ENCODE peak calls at places on chromosomes 1 and 21, in five cellular contexts. T is K562, P is brain microvascular endothelial cell, G is upper lobe of right lung, L is esophagus muscularis mucosa. Q is an unnamed sample.

GRCh38 chr1:151993734-151994496 is at the start of gene S100A10:
- DNase-seq in P (no peak), L (peak; percentile 94), G (peak; percentile 93), T (peak; percentile 58), Q (no peak)

GRCh38 chr21:32134441-32135159 is 144.2 kb downstream of the MIS18A start:
- DNase-seq in G (no peak), L (peak; percentile 64), T (no peak), P (no peak), Q (no peak)

GRCh38 chr21:40016667-40017066 is 149.4 kb downstream of the PCP4 start:
- DNase-seq in T (no peak), P (no peak), L (no peak), G (no peak), Q (no peak)

GRCh38 chr1:36258960-36259344 is 34.7 kb downstream of the THRAP3 start:
- DNase-seq in G (no peak), P (no peak), L (no peak), T (no peak), Q (no peak)

GRCh38 chr1:247496581-247497285 is 38.8 kb upstream of the OR2B11 start:
- DNase-seq in G (no peak), L (no peak), P (peak; percentile 1), T (no peak), Q (no peak)

GRCh38 chr1:92291372-92291999 is 7.3 kb downstream of the GLMN start:
- DNase-seq in L (no peak), P (peak; percentile 53), T (peak; percentile 29), G (no peak), Q (peak; percentile 44)

GRCh38 chr1:40977721-40978120 is 1.8 kb upstream of the CTPS1 start:
- DNase-seq in G (no peak), T (no peak), L (no peak), P (no peak), Q (no peak)

GRCh38 chr21:32360401-32360981 is 32.3 kb downstream of the URB1 start:
- DNase-seq in P (no peak), G (no peak), T (no peak), L (no peak), Q (no peak)

GRCh38 chr1:174837386-174837785 is 162.4 kb upstream of the CACYBP start:
- DNase-seq in T (no peak), P (no peak), L (no peak), G (no peak), Q (no peak)

GRCh38 chr21:26795866-26796329 is 49.3 kb downstream of the ADAMTS1 start:
- DNase-seq in L (no peak), T (no peak), P (peak; percentile 97), G (no peak), Q (peak; percentile 96)

GRCh38 chr1:35555601-35556477 is 1.4 kb downstream of the KIAA0319L start:
- DNase-seq in P (no peak), L (no peak), G (no peak), T (no peak), Q (no peak)

GRCh38 chr1:235866207-235866912 is at the start of gene LYST:
- DNase-seq in L (no peak), T (peak; percentile 40), P (peak; percentile 50), G (peak; percentile 80), Q (no peak)

GRCh38 chr1:230677200-230677599 is 34.9 kb downstream of the COG2 start:
- DNase-seq in L (no peak), P (no peak), G (no peak), T (no peak), Q (no peak)

GRCh38 chr1:243575070-243575469 is 275.0 kb downstream of the AKT3 start:
- DNase-seq in G (no peak), P (no peak), L (no peak), T (no peak), Q (no peak)

GRCh38 chr1:212104586-212105282 is 69.2 kb downstream of the DTL start:
- DNase-seq in G (no peak), L (no peak), T (no peak), P (no peak), Q (no peak)

GRCh38 chr1:205056188-205056611 is 13.2 kb downstream of the CNTN2 start:
- DNase-seq in P (no peak), L (no peak), G (no peak), T (no peak), Q (no peak)

GRCh38 chr1:170669036-170669435 is 5.1 kb downstream of the PRRX1 start:
- DNase-seq in P (no peak), T (no peak), L (peak; percentile 80), G (no peak), Q (no peak)

GRCh38 chr1:17183388-17184160 is 21.4 kb upstream of the PADI1 start:
- DNase-seq in T (no peak), L (no peak), G (no peak), P (no peak), Q (no peak)

GRCh38 chr1:47436304-47436978 is 1.4 kb upstream of the FOXD2 start:
- DNase-seq in T (peak; percentile 78), G (peak; percentile 90), P (peak; percentile 67), L (peak; percentile 94), Q (peak; percentile 20)

GRCh38 chr1:15882665-15883064 is 35.2 kb downstream of the SPEN start:
- DNase-seq in L (no peak), T (no peak), P (no peak), G (no peak), Q (no peak)

GRCh38 chr1:117389284-117389683 is 22.0 kb downstream of the MAN1A2 start:
- DNase-seq in T (no peak), G (no peak), L (no peak), P (no peak), Q (no peak)

GRCh38 chr21:39728341-39728740 is 16.6 kb upstream of the IGSF5 start:
- DNase-seq in P (no peak), G (no peak), L (no peak), T (no peak), Q (no peak)

GRCh38 chr1:167697667-167698141 is 24.1 kb upstream of the MPZL1 start:
- DNase-seq in P (no peak), T (no peak), L (no peak), G (no peak), Q (no peak)

GRCh38 chr1:89908993-89909436 is 85.9 kb upstream of the ZNF326 start:
- DNase-seq in P (peak; percentile 61), G (no peak), L (no peak), T (no peak), Q (no peak)

DNA sequence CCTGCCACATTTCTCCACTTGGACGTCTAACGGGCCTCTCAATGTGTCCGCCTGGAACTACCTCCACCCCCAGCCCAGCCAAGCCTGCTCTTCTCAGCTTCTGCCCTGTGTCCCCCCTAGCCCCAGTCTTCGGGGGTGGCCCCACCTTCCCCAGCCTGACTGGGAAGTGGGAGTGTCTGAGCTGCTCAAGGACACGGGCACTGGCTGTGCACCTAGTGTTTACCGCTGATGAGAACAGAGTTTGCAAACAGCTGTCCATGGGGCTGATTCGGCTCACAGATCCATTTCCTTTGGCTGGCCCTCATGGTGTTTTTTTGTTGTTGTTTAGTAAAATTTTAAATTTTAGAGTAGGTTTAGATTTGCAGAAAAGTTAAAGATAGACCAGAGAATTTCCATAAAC is 121.1 kb downstream of the PTPRU start:
- DNase-seq in P (no peak), G (no peak), T (no peak), L (no peak), Q (no peak)
- H3K27ac ChIP-seq in P (no peak overlapping the region), G (no peak overlapping the region), T (no peak overlapping the region), L (no peak overlapping the region), Q (no peak overlapping the region)

GRCh38 chr1:14658642-14659041 is 60.2 kb downstream of the KAZN start:
- DNase-seq in T (no peak), L (no peak), P (no peak), G (no peak), Q (no peak)
- TF ChIP-seq CTCF in T (no peak), L (no peak), P (no peak), G (no peak), Q (no peak)

DNA sequence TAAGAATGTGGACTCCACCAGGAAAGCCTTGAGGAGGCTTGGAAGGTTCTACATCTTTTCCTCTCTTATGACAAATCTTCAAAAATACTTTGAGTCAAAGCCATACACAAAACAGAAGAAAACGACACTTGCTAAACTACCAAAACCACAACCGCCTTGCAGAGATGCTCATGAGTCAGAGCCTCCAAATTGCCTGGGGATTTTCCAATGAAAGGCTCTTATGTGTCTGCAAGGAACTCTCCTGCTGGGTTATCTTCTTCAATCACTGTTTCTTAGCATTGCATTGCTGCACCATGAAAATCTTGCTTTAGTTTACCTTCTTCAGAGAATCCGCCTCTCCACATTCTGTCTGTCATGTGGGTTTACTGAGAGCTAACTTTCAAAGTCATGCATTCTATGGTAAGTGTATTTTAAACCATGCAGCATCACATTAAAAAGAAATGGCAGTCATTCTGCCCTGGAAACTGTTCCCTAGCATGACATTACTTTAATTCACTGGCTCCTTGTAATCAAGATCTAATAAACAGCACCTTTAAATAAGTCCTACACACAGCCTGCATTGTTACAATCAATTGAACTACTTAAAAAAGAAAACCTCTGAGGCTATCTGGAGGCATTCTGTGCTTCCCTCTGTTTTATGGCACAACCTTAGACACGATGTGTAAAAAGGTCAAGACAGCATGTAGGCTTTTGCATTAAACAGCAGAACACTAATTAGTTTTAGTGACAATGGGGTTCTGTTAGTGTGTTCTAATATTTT is 210.0 kb upstream of the FOXD3 start:
- DNase-seq in T (no peak), L (no peak), P (peak; percentile 84), G (no peak), Q (no peak)
- H3K4me3 ChIP-seq in T (no peak overlapping the region), L (no peak overlapping the region), P (no peak overlapping the region), G (no peak overlapping the region), Q (no peak overlapping the region)

GRCh38 chr1:62337785-62338631 is 18.8 kb upstream of the KANK4 start:
- DNase-seq in T (peak; percentile 71), G (no peak), L (no peak), P (peak; percentile 10), Q (no peak)
- H3K27ac ChIP-seq in T (no peak overlapping the region), G (peak overlapping the region; percentile 72), L (peak overlapping the region; percentile 34), P (no peak overlapping the region), Q (no peak overlapping the region)

Q was measured in AG04450.